ENCODE peak calls at places on chromosomes 16 and 17, in six cellular contexts. T is GM23338, U is SK-N-SH, P is IMR-90, H is fibroblast of lung, L is kidney. G is an unnamed sample.
A peak's percentile ranks its signal among the peaks of the same experiment; 100 is the strongest.

GRCh38 chr17:64295146-64295545 is 32.1 kb upstream of the TEX2 start:
- DNase-seq in T (no peak), U (no peak), P (no peak), H (no peak), L (no peak), G (no peak)

GRCh38 chr17:31919802-31920525 is 16.8 kb upstream of the SUZ12 start:
- DNase-seq in T (no peak), U (no peak), P (peak; percentile 78), H (peak; percentile 27), L (no peak), G (no peak)

GRCh38 chr17:29733151-29733550 is 110.4 kb upstream of the CORO6 start:
- DNase-seq in T (no peak), U (no peak), P (peak; percentile 42), H (peak; percentile 67), L (no peak), G (no peak)

GRCh38 chr16:77679901-77680300 is 42.4 kb upstream of the NUDT7 start:
- DNase-seq in T (no peak), U (no peak), P (no peak), H (peak; percentile 14), L (no peak), G (no peak)

GRCh38 chr16:2748757-2749455 is 3.5 kb upstream of the SRRM2 start:
- DNase-seq in T (no peak), U (no peak), P (no peak), H (no peak), L (peak; percentile 37), G (no peak)

GRCh38 chr16:80041399-80041798 is 440.9 kb upstream of the MAF start:
- DNase-seq in T (no peak), U (peak; percentile 28), P (no peak), H (no peak), L (no peak), G (no peak)

GRCh38 chr17:51601622-51602261 is 341.4 kb downstream of the UTP18 start:
- DNase-seq in T (no peak), U (no peak), P (no peak), H (no peak), L (no peak), G (no peak)

GRCh38 chr17:78338860-78339259 is 21.0 kb downstream of the SOCS3 start:
- DNase-seq in T (no peak), U (no peak), P (no peak), H (no peak), L (no peak), G (no peak)

GRCh38 chr16:85616608-85617311 is 3.6 kb downstream of the GSE1 start:
- DNase-seq in T (no peak), U (peak; percentile 45), P (no peak), H (no peak), L (peak; percentile 83), G (no peak)

GRCh38 chr16:79003026-79003617 is 597.4 kb downstream of the MAF start:
- DNase-seq in T (no peak), U (no peak), P (no peak), H (no peak), L (no peak), G (no peak)

GRCh38 chr17:19975601-19976000 is 2.0 kb downstream of the AKAP10 start:
- DNase-seq in T (no peak), U (no peak), P (no peak), H (no peak), L (no peak), G (no peak)

GRCh38 chr17:50513501-50513900 is 5.3 kb downstream of the MYCBPAP start:
- DNase-seq in T (no peak), U (no peak), P (no peak), H (no peak), L (no peak), G (no peak)

GRCh38 chr17:31672161-31672819 is 186.8 kb downstream of the COPRS start:
- DNase-seq in T (no peak), U (no peak), P (no peak), H (no peak), L (no peak), G (no peak)

GRCh38 chr16:75074920-75075687 is 41.5 kb downstream of the LDHD start:
- DNase-seq in T (no peak), U (no peak), P (no peak), H (no peak), L (peak; percentile 80), G (no peak)

GRCh38 chr16:19113577-19114358 is at the start of gene ITPRIPL2:
- DNase-seq in T (peak; percentile 76), U (peak; percentile 92), P (peak; percentile 85), H (peak; percentile 95), L (peak; percentile 97), G (peak; percentile 60)

GRCh38 chr17:42564815-42565522 is 1.9 kb upstream of the MLX start:
- DNase-seq in T (no peak), U (no peak), P (no peak), H (no peak), L (peak; percentile 69), G (no peak)

GRCh38 chr17:43556292-43556691 is 10.2 kb upstream of the ETV4 start:
- DNase-seq in T (no peak), U (no peak), P (peak; percentile 29), H (peak; percentile 91), L (no peak), G (no peak)

GRCh38 chr16:22641030-22641671 is 130.5 kb downstream of the NPIPB5 start:
- DNase-seq in T (peak; percentile 82), U (no peak), P (peak; percentile 49), H (peak; percentile 51), L (no peak), G (no peak)

GRCh38 chr17:35086931-35087573 is 23.5 kb upstream of the RFFL start:
- DNase-seq in T (no peak), U (no peak), P (no peak), H (no peak), L (no peak), G (no peak)

GRCh38 chr16:4487955-4488481 is 11.8 kb downstream of the HMOX2 start:
- DNase-seq in T (no peak), U (no peak), P (peak; percentile 62), H (peak; percentile 45), L (no peak), G (no peak)

GRCh38 chr16:57530104-57530522 is 6.3 kb downstream of the CCDC102A start:
- DNase-seq in T (no peak), U (peak; percentile 30), P (peak; percentile 76), H (peak; percentile 58), L (peak; percentile 76), G (no peak)

GRCh38 chr16:9791566-9791965 is 390.7 kb downstream of the GRIN2A start:
- DNase-seq in T (no peak), U (no peak), P (no peak), H (no peak), L (no peak), G (no peak)

GRCh38 chr17:2282297-2282873 is 21.2 kb downstream of the SMG6 start:
- DNase-seq in T (peak; percentile 84), U (peak; percentile 61), P (peak; percentile 91), H (peak; percentile 91), L (no peak), G (no peak)

GRCh38 chr17:31825961-31826691 is 32.9 kb downstream of the COPRS start:
- DNase-seq in T (no peak), U (peak; percentile 45), P (peak; percentile 34), H (no peak), L (no peak), G (no peak)

GRCh38 chr17:39650121-39650579 is 13.2 kb downstream of the STARD3 start:
- DNase-seq in T (no peak), U (no peak), P (no peak), H (no peak), L (no peak), G (no peak)

GRCh38 chr17:59287452-59287851 is 44.0 kb upstream of the YPEL2 start:
- DNase-seq in T (no peak), U (no peak), P (peak; percentile 19), H (peak; percentile 13), L (no peak), G (no peak)

GRCh38 chr16:82011199-82011641 is at the start of gene SDR42E1:
- DNase-seq in T (peak; percentile 13), U (no peak), P (no peak), H (peak; percentile 27), L (peak; percentile 83), G (no peak)

GRCh38 chr17:17343160-17343735 is 40.1 kb downstream of the NT5M start:
- DNase-seq in T (no peak), U (no peak), P (no peak), H (no peak), L (no peak), G (no peak)

GRCh38 chr17:1180434-1180742 is 607 bp upstream of the ABR start:
- DNase-seq in T (peak; percentile 35), U (no peak), P (no peak), H (no peak), L (no peak), G (no peak)
- H3K4me3 ChIP-seq in T (peak overlapping the region; percentile 67), U (peak overlapping the region; percentile 50), P (peak overlapping the region; percentile 99), H (peak overlapping the region; percentile 43), L (no peak overlapping the region), G (no peak overlapping the region)

GRCh38 chr17:37488009-37488604 is 1.6 kb upstream of the DUSP14 start:
- DNase-seq in T (peak; percentile 72), U (peak; percentile 30), P (peak; percentile 99), H (peak; percentile 97), L (no peak), G (peak; percentile 25)
- H3K27ac ChIP-seq in T (no peak overlapping the region), U (peak overlapping the region; percentile 98), P (peak overlapping the region; percentile 51), H (peak overlapping the region; percentile 99), L (peak overlapping the region; percentile 92), G (no peak overlapping the region)

GRCh38 chr17:55321507-55322064 is 56.8 kb downstream of the HLF start:
- DNase-seq in T (no peak), U (no peak), P (no peak), H (no peak), L (no peak), G (no peak)

GRCh38 chr17:55320594-55321506 is 56.1 kb downstream of the HLF start:
- DNase-seq in T (no peak), U (no peak), P (no peak), H (peak; percentile 42), L (no peak), G (no peak)

GRCh38 chr17:55323518-55324295 is 58.9 kb downstream of the HLF start:
- DNase-seq in T (no peak), U (no peak), P (no peak), H (no peak), L (no peak), G (no peak)

GRCh38 chr17:55324296-55324978 is 59.7 kb downstream of the HLF start:
- DNase-seq in T (peak; percentile 23), U (no peak), P (no peak), H (no peak), L (no peak), G (no peak)

GRCh38 chr17:55322451-55322985 is 57.8 kb downstream of the HLF start:
- DNase-seq in T (no peak), U (no peak), P (no peak), H (peak; percentile 20), L (no peak), G (no peak)
- TF ChIP-seq CTCF in T (no peak), U (no peak), P (no peak), H (no peak), L (no peak), G (no peak)

GRCh38 chr17:81978901-81979298 is 1.5 kb downstream of the ASPSCR1 start:
- DNase-seq in T (no peak), U (no peak), P (no peak), H (no peak), L (no peak), G (no peak)
- H3K4me3 ChIP-seq in T (peak overlapping the region; percentile 92), U (peak overlapping the region; percentile 95), P (no peak overlapping the region), H (peak overlapping the region; percentile 84), L (no peak overlapping the region), G (no peak overlapping the region)

DNA sequence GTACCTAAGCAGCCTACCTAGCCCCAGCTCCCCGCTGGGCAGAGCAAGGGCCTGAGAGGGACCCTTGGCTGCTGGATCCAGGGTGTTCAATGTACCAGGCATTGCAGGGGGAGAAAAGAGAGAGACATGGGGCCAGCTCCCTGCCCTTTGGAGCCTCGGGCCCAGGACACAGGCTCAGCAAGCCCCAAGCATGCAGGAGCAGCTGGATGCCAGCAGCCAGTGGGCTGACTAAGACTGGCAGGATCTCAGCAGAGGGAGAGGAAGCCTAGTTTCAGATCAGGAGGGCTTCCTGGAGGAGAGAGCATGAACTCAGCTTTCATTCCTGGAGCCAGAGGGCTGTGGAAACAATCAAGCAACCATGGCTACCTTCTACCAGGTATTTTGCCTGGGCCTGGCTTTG is 82.0 kb upstream of the NKD1 start:
- DNase-seq in T (no peak), U (no peak), P (no peak), H (no peak), L (no peak), G (no peak)
- H3K27ac ChIP-seq in T (no peak overlapping the region), U (no peak overlapping the region), P (no peak overlapping the region), H (no peak overlapping the region), L (no peak overlapping the region), G (no peak overlapping the region)

G was measured in WERI-Rb-1.